ENCODE peak calls at places on chromosomes 4 and X, in six cellular contexts. H is CD4-positive, alpha-beta memory T cell; M is suprapubic skin; L is transverse colon; U is OCI-LY7; I is A549. K is an unnamed sample.

GRCh38 chr4:165095291-165095690 is 17.4 kb downstream of the TMEM192 start:
- DNase-seq in H (no peak), M (no peak), L (no peak), U (no peak), I (no peak), K (no peak)

GRCh38 chr4:8847764-8848163 is 23.9 kb downstream of the HMX1 start:
- DNase-seq in H (no peak), M (peak; percentile 7), L (peak; percentile 1), U (no peak), I (no peak), K (no peak)

GRCh38 chrX:104721854-104722253 is 155.9 kb downstream of the IL1RAPL2 start:
- DNase-seq in H (no peak), M (no peak), L (no peak), U (no peak), I (no peak), K (no peak)

GRCh38 chrX:70509078-70509477 is 64.4 kb downstream of the DLG3 start:
- DNase-seq in H (no peak), M (no peak), L (no peak), U (no peak), I (no peak), K (no peak)

GRCh38 chrX:148811236-148811635 is 310.8 kb downstream of the AFF2 start:
- DNase-seq in H (no peak), M (no peak), L (no peak), U (no peak), I (no peak), K (peak; percentile 0)

GRCh38 chr4:109433281-109434006 is at the start of gene SEC24B:
- DNase-seq in H (peak; percentile 90), M (peak; percentile 92), L (peak; percentile 92), U (peak; percentile 89), I (peak; percentile 83), K (peak; percentile 53)

GRCh38 chr4:7412586-7412975 is 22.1 kb downstream of the PSAPL1 start:
- DNase-seq in H (no peak), M (peak; percentile 51), L (no peak), U (no peak), I (no peak), K (no peak)

GRCh38 chr4:80182237-80182866 is 15.0 kb upstream of the PRDM8 start:
- DNase-seq in H (peak; percentile 41), M (no peak), L (no peak), U (no peak), I (no peak), K (no peak)

GRCh38 chrX:21354725-21355124 is 19.5 kb upstream of the CNKSR2 start:
- DNase-seq in H (no peak), M (no peak), L (no peak), U (no peak), I (no peak), K (no peak)

GRCh38 chr4:118077767-118078105 is 43.5 kb downstream of the NDST3 start:
- DNase-seq in H (no peak), M (no peak), L (no peak), U (no peak), I (no peak), K (no peak)
- H3K27ac ChIP-seq in H (no peak overlapping the region), M (no peak overlapping the region), L (no peak overlapping the region), U (no peak overlapping the region), I (no peak overlapping the region), K (no peak overlapping the region)

GRCh38 chr4:87032884-87033533 is 98.2 kb downstream of the AFF1 start:
- DNase-seq in H (no peak), M (no peak), L (no peak), U (no peak), I (no peak), K (peak; percentile 43)
- H3K27ac ChIP-seq in H (no peak overlapping the region), M (peak overlapping the region; percentile 80), L (peak overlapping the region; percentile 82), U (no peak overlapping the region), I (peak overlapping the region; percentile 19), K (peak overlapping the region; percentile 87)

DNA sequence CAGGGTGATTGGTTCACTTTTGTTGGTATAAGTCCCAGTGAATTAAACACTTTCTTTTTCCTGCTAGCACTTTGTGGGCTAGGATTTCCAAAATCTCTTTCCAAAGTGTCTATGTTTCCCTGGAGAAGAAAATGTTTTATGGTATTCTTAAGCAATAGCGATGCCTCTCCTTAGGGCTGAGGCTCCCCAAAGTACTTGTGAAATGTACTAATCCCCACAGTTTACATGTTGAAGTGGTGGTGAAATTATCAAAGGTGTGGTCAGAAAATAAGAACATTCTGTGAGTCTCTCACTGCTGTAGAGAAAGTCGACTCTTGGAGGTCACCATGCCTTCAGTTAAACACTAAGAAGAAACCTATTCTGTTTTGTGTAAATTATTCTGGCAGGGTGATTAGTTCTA is 51.5 kb upstream of the AMELX start:
- DNase-seq in H (no peak), M (no peak), L (no peak), U (no peak), I (no peak), K (no peak)
- H3K27ac ChIP-seq in H (no peak overlapping the region), M (peak overlapping the region; percentile 48), L (no peak overlapping the region), U (no peak overlapping the region), I (no peak overlapping the region), K (no peak overlapping the region)

GRCh38 chr4:48778431-48779094 is 1.5 kb downstream of the FRYL start:
- DNase-seq in H (no peak), M (no peak), L (no peak), U (no peak), I (no peak), K (peak; percentile 35)

GRCh38 chr4:48779095-48779997 is 733 bp downstream of the FRYL start:
- DNase-seq in H (peak; percentile 80), M (peak; percentile 82), L (peak; percentile 68), U (peak; percentile 84), I (peak; percentile 47), K (peak; percentile 58)

GRCh38 chr4:48772568-48772967 is 7.5 kb downstream of the FRYL start:
- DNase-seq in H (no peak), M (no peak), L (no peak), U (no peak), I (no peak), K (no peak)

GRCh38 chr4:48777739-48778138 is 2.3 kb downstream of the FRYL start:
- DNase-seq in H (no peak), M (no peak), L (no peak), U (no peak), I (no peak), K (no peak)

DNA sequence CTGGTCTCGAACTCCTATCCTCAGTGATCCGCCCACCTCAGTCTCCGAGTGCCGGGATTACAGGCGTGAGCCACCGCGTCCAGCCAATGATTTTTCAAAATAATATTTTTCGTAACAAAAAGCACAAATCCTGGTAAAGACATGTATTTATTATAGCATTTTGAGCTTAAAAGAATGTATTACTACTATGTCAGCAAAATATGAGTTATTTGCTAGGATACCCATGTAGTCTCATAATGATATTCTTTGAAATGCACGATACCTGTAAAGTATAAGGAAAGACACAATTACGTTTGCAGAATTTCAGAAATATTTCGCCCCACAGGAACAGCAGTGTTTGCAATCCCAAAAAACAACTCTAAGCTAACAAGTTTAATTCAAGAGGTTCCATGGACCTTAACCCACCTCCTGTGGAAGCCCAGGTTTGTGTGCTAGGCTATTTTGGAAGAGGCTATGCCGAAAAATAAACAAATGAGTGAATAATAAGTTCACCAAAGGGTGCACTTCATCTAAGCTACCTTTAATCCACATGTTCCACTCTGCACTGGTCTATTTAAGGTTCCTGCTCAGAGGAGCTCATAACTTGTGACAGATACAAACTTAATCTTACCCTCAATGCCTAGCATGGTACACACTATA is 5.2 kb downstream of the FRYL start:
- DNase-seq in H (no peak), M (no peak), L (no peak), U (no peak), I (no peak), K (no peak)
- H3K27ac ChIP-seq in H (no peak overlapping the region), M (no peak overlapping the region), L (no peak overlapping the region), U (no peak overlapping the region), I (no peak overlapping the region), K (no peak overlapping the region)

DNA sequence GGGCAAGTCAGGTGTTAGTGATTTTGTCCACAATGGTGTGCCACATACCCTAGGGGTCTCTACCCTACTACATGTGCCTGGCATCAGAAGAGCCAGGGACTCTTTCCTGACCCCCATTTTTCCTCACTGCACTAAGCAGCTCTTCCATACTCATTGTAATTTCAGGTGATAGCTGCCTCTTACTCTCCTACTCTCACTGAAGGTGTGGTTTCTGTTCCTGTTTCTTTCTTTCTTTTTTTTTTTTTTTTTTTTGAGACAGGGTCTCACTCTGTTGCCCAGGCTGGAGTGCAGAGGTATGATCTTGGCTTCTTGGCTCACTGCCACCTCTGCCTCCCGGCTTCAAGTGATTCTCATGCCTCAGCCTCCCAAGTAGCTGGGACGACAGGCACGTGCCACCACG is 164.9 kb upstream of the USP9X start:
- DNase-seq in H (no peak), M (no peak), L (no peak), U (no peak), I (no peak), K (no peak)
- H3K27ac ChIP-seq in H (no peak overlapping the region), M (no peak overlapping the region), L (no peak overlapping the region), U (no peak overlapping the region), I (no peak overlapping the region), K (no peak overlapping the region)

DNA sequence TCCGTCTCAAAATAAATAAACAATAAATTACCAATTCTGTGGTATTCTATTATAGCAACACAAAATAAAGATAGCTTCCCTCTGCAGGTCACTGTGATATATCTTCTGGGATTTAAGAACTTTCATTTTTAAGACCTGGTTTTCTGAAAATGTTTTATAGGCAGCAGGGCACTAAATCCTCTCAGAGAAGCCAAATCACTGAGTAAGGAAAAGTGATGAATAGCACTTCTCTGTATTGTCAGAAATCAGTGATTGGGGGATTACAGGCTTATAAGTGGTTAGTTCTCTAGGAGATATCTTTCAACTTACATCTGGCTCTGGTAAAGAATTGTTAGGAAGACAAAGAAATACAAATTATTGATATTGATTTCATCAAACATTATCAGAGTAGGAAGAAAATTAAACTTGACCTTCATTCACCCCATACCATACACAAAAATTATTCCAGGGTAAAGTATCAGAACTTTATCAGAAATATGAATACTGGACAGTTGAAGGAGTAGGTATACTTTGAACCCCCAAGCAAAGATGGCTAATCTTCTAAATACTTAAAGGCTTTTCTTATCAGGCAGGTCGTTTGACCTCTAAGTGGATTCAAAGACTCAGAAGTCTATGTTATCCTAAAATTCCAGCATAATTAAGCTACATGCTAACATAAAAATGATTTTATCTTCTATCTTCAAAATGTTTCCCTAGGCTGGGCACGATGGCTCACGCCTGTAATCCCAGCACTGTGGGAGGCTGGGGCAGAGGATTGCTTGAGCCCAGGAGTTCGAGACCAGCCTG is 81.6 kb upstream of the USP9X start:
- DNase-seq in H (no peak), M (no peak), L (no peak), U (no peak), I (no peak), K (no peak)
- H3K27ac ChIP-seq in H (no peak overlapping the region), M (no peak overlapping the region), L (no peak overlapping the region), U (no peak overlapping the region), I (peak overlapping the region; percentile 75), K (no peak overlapping the region)